ENCODE peak calls at places on chromosomes 5 and 9, in six cellular contexts. H, X, M, C, J and Y are unnamed samples.

GRCh38 chr9:81112638-81113037 is 576.7 kb downstream of the TLE1 start:
- DNase-seq in H (no peak), M (no peak), J (no peak), C (no peak), X (no peak), Y (no peak)

GRCh38 chr5:53642006-53642405 is 81.6 kb downstream of the NDUFS4 start:
- DNase-seq in X (no peak), H (no peak), M (peak; percentile 57), C (peak; percentile 7), J (peak; percentile 13), Y (peak; percentile 1)

GRCh38 chr9:128082173-128082572 is 14.1 kb downstream of the SLC25A25 start:
- DNase-seq in X (peak; percentile 60), H (no peak), C (no peak), M (no peak), J (peak; percentile 55), Y (no peak)

GRCh38 chr9:36486933-36487481 is 85.7 kb upstream of the MELK start:
- DNase-seq in X (no peak), J (no peak), C (no peak), M (peak; percentile 41), H (peak; percentile 26), Y (no peak)

GRCh38 chr9:121743441-121744001 is 92.1 kb downstream of the DAB2IP start:
- DNase-seq in M (peak; percentile 95), J (peak; percentile 81), C (peak; percentile 92), H (no peak), X (peak; percentile 12), Y (no peak)

GRCh38 chr9:110077926-110078325 is 130.0 kb downstream of the C9orf152 start:
- DNase-seq in J (no peak), X (no peak), M (no peak), H (no peak), C (no peak), Y (no peak)

GRCh38 chr9:899440-900184 is 58.1 kb downstream of the DMRT1 start:
- DNase-seq in H (no peak), C (no peak), X (peak; percentile 30), J (no peak), M (no peak), Y (no peak)

GRCh38 chr5:78591227-78591626 is 57.3 kb downstream of the LHFPL2 start:
- DNase-seq in X (no peak), H (no peak), M (peak; percentile 93), C (peak; percentile 93), J (peak; percentile 95), Y (no peak)

GRCh38 chr5:146001544-146002185 is 65.3 kb downstream of the SH3RF2 start:
- DNase-seq in X (no peak), M (no peak), C (no peak), J (no peak), H (no peak), Y (no peak)